ENCODE peak calls at places on chromosomes 3 and 15, in nine cellular contexts. P is endodermal cell; Q is breast epithelium; Z is adrenal gland; U is CD8-positive, alpha-beta memory T cell; X is mesenchymal stem cell; H is HCT116; R is heart left ventricle; K is esophagus squamous epithelium. T is an unnamed sample.
A peak's percentile ranks its signal among the peaks of the same experiment; 100 is the strongest.

GRCh38 chr3:160003520-160004128 is 15.0 kb downstream of the IL12A start:
- DNase-seq in P (peak; percentile 91), Q (no peak), Z (peak; percentile 47), U (no peak), X (peak; percentile 53), H (peak; percentile 48), R (peak; percentile 51), K (no peak), T (peak; percentile 65)

GRCh38 chr3:179149239-179149887 is 1.2 kb downstream of the PIK3CA start:
- DNase-seq in P (no peak), Q (no peak), Z (peak; percentile 30), U (no peak), X (peak; percentile 60), H (no peak), R (no peak), K (no peak), T (no peak)

GRCh38 chr3:192850501-192850981 is 67.1 kb downstream of the MB21D2 start:
- DNase-seq in P (no peak), Q (peak; percentile 20), Z (no peak), U (no peak), X (peak; percentile 86), H (no peak), R (no peak), K (no peak), T (no peak)

GRCh38 chr15:89371145-89372044 is 36.8 kb upstream of the POLG start:
- DNase-seq in P (peak; percentile 81), Q (no peak), Z (no peak), U (no peak), X (no peak), H (no peak), R (no peak), K (no peak), T (peak; percentile 92)

GRCh38 chr3:192645437-192645836 is 81.9 kb downstream of the FGF12 start:
- DNase-seq in P (no peak), Q (no peak), Z (no peak), U (no peak), X (no peak), H (no peak), R (no peak), K (no peak), T (no peak)

GRCh38 chr3:177300842-177301241 is 103.6 kb upstream of the TBL1XR1 start:
- DNase-seq in P (no peak), Q (no peak), Z (no peak), U (no peak), X (no peak), H (no peak), R (no peak), K (no peak), T (no peak)

GRCh38 chr15:98668566-98669308 is 20.4 kb downstream of the IGF1R start:
- DNase-seq in P (peak; percentile 44), Q (no peak), Z (no peak), U (no peak), X (peak; percentile 80), H (peak; percentile 28), R (no peak), K (no peak), T (no peak)

GRCh38 chr3:152842423-152842822 is 7.5 kb downstream of the P2RY1 start:
- DNase-seq in P (no peak), Q (no peak), Z (no peak), U (no peak), X (no peak), H (no peak), R (no peak), K (no peak), T (no peak)

GRCh38 chr15:50828610-50829206 is 63.2 kb upstream of the SPPL2A start:
- DNase-seq in P (peak; percentile 53), Q (no peak), Z (peak; percentile 51), U (no peak), X (peak; percentile 96), H (peak; percentile 27), R (no peak), K (no peak), T (no peak)

GRCh38 chr3:15646924-15647511 is 45.5 kb downstream of the BTD start:
- DNase-seq in P (peak; percentile 70), Q (no peak), Z (peak; percentile 60), U (no peak), X (peak; percentile 100), H (peak; percentile 88), R (peak; percentile 66), K (no peak), T (no peak)

GRCh38 chr3:71173421-71173975 is 410.0 kb downstream of the FOXP1 start:
- DNase-seq in P (no peak), Q (no peak), Z (no peak), U (no peak), X (peak; percentile 79), H (no peak), R (no peak), K (no peak), T (no peak)

GRCh38 chr15:92733090-92733933 is 77.7 kb upstream of the FAM174B start:
- DNase-seq in P (no peak), Q (no peak), Z (no peak), U (no peak), X (no peak), H (no peak), R (no peak), K (no peak), T (no peak)

GRCh38 chr3:182626484-182627467 is 166.5 kb upstream of the ATP11B start:
- DNase-seq in P (no peak), Q (no peak), Z (no peak), U (no peak), X (no peak), H (no peak), R (no peak), K (no peak), T (no peak)

DNA sequence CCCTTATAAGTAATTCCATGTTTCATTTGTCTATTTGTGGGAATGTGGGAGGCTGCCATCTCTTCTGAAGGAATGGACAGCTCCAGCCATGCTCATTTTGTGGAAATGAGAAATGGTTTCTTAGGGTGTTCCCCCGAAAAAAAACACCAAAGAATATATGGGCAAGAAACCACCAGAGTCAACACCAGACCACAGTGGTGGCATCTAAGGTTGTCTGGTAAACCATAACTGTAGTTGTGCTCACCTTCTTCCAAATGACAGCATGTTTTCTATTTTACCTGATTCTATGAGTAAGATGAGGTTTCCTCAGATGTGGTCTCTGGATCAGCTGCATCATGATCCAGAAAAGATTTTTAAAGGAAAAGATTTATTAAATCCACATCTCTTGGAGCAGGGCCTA is 217.0 kb upstream of the C2CD4B start:
- DNase-seq in P (no peak), Q (no peak), Z (no peak), U (no peak), X (no peak), H (no peak), R (no peak), K (no peak), T (no peak)
- H3K4me3 ChIP-seq in P (no peak overlapping the region), Q (no peak overlapping the region), Z (no peak overlapping the region), U (no peak overlapping the region), X (no peak overlapping the region), H (no peak overlapping the region), R (no peak overlapping the region), K (no peak overlapping the region), T (no peak overlapping the region)

GRCh38 chr15:76337739-76338554 is 1.4 kb downstream of the ISL2 start:
- DNase-seq in P (peak; percentile 85), Q (no peak), Z (no peak), U (no peak), X (peak; percentile 35), H (no peak), R (no peak), K (no peak), T (peak; percentile 82)

GRCh38 chr15:76335851-76336253 is 721 bp upstream of the ISL2 start:
- DNase-seq in P (peak; percentile 71), Q (no peak), Z (no peak), U (no peak), X (peak; percentile 32), H (no peak), R (no peak), K (no peak), T (peak; percentile 72)

GRCh38 chr15:76338555-76339301 is 2.2 kb downstream of the ISL2 start:
- DNase-seq in P (no peak), Q (no peak), Z (no peak), U (no peak), X (no peak), H (no peak), R (no peak), K (no peak), T (peak; percentile 47)

GRCh38 chr15:76336254-76337046 is at the start of gene ISL2:
- DNase-seq in P (peak; percentile 95), Q (no peak), Z (no peak), U (peak; percentile 40), X (peak; percentile 83), H (peak; percentile 94), R (peak; percentile 54), K (peak; percentile 23), T (peak; percentile 97)

DNA sequence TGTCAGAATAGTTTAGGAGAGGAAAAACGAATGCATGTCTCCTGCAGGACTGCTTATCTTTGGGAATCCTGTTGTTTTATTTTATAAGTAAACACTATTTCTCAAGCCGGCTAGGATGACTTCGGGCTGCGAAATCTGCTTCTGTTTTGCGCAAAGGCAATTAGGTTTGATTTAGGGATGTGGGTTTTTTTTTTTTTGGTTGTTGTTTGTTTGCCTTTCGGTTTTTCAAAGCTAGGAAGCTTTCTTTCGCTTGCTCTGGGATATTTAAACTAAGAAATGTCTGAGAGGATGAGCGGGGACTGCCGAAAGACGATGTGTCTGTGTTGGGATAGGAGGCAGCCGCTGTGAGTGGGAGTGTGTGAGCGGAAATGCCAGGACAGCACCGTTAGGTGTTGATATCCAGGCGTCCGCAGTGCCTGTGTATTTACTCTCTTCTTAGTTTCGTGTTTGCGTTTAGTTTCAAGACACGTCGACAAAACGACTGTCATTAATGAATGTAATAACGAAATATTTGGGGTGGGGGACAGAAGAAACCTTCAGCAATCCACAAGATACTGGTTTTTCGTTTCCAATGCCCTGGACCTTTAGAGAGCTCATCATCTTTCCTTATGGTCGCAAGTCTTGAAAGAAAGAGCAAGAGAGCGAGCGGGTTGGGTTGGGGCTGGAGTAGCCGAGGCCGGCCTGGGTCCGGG is 620 bp downstream of the ISL2 start:
- DNase-seq in P (peak; percentile 59), Q (no peak), Z (no peak), U (no peak), X (peak; percentile 67), H (no peak), R (no peak), K (no peak), T (peak; percentile 72)
- H3K4me3 ChIP-seq in P (peak overlapping the region; percentile 72), Q (no peak overlapping the region), Z (peak overlapping the region; percentile 36), U (peak overlapping the region; percentile 1), X (no peak overlapping the region), H (peak overlapping the region; percentile 77), R (peak overlapping the region; percentile 53), K (peak overlapping the region; percentile 11), T (peak overlapping the region; percentile 27)

DNA sequence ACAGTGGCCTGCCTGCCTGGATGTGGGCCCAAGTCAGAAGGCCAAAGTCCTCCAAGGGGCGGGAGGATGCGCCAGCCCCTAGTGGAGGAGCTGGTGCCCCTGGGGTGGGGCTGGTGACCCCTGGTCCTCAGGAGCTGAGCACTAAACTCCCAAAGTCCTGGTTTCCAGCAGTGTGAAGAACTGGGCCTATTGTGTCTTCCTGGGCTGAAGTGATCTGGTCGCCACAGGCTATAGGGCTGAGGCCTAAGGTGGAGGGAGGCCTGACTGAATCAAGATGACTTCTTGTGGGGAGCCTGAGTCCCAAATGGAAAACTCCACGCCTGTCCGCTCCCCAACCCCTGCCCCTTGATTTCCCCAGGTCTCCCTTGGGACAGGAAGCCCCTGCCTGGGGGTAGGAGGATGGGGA is 775 bp upstream of the FES start:
- DNase-seq in P (peak; percentile 59), Q (no peak), Z (no peak), U (no peak), X (peak; percentile 19), H (no peak), R (no peak), K (no peak), T (peak; percentile 63)
- H3K4me3 ChIP-seq in P (no peak overlapping the region), Q (peak overlapping the region; percentile 52), Z (peak overlapping the region; percentile 63), U (no peak overlapping the region), X (no peak overlapping the region), H (no peak overlapping the region), R (peak overlapping the region; percentile 65), K (peak overlapping the region; percentile 37), T (no peak overlapping the region)

GRCh38 chr3:48591886-48592518 is 3.1 kb downstream of the COL7A1 start:
- DNase-seq in P (no peak), Q (no peak), Z (no peak), U (no peak), X (no peak), H (no peak), R (no peak), K (no peak), T (no peak)
- H3K4me3 ChIP-seq in P (no peak overlapping the region), Q (no peak overlapping the region), Z (no peak overlapping the region), U (no peak overlapping the region), X (no peak overlapping the region), H (no peak overlapping the region), R (no peak overlapping the region), K (no peak overlapping the region), T (no peak overlapping the region)